ENCODE peak calls at places on chromosomes 1 and 21, in four cellular contexts. One of them, this sample, is unnamed.

GRCh38 chr1:12163210-12163609 is 3.6 kb upstream of the TNFRSF1B start:
- DNase-seq in mesothelial cell of epicardium: no peak
- DNase-seq in GM13976: no peak
- DNase-seq in upper lobe of right lung: no peak
- DNase-seq in this sample: no peak

GRCh38 chr1:160911441-160911840 is 26.5 kb upstream of the ITLN1 start:
- DNase-seq in mesothelial cell of epicardium: no peak
- DNase-seq in upper lobe of right lung: no peak
- DNase-seq in GM13976: no peak
- DNase-seq in this sample: no peak

GRCh38 chr1:30902653-30903290 is 5.8 kb downstream of the SDC3 start:
- DNase-seq in upper lobe of right lung: no peak
- DNase-seq in mesothelial cell of epicardium: no peak
- DNase-seq in GM13976: no peak
- DNase-seq in this sample: peak; percentile 42

GRCh38 chr21:21845901-21846396 is 847.7 kb downstream of the NCAM2 start:
- DNase-seq in mesothelial cell of epicardium: no peak
- DNase-seq in GM13976: no peak
- DNase-seq in upper lobe of right lung: no peak
- DNase-seq in this sample: no peak

GRCh38 chr1:230236951-230237350 is 169.9 kb downstream of the GALNT2 start:
- DNase-seq in GM13976: no peak
- DNase-seq in upper lobe of right lung: no peak
- DNase-seq in mesothelial cell of epicardium: no peak
- DNase-seq in this sample: no peak

GRCh38 chr1:55472115-55472514 is 257.0 kb upstream of the USP24 start:
- DNase-seq in GM13976: no peak
- DNase-seq in upper lobe of right lung: no peak
- DNase-seq in mesothelial cell of epicardium: no peak
- DNase-seq in this sample: no peak

GRCh38 chr1:203650012-203650836 is 23.6 kb downstream of the ATP2B4 start:
- DNase-seq in upper lobe of right lung: peak; percentile 82
- DNase-seq in GM13976: peak; percentile 74
- DNase-seq in mesothelial cell of epicardium: peak; percentile 45
- DNase-seq in this sample: peak; percentile 88

GRCh38 chr1:118973536-118974160 is 14.5 kb downstream of the TBX15 start:
- DNase-seq in GM13976: no peak
- DNase-seq in upper lobe of right lung: no peak
- DNase-seq in mesothelial cell of epicardium: no peak
- DNase-seq in this sample: no peak

GRCh38 chr1:233357595-233358446 is 30.3 kb downstream of the MAP3K21 start:
- DNase-seq in upper lobe of right lung: no peak
- DNase-seq in mesothelial cell of epicardium: no peak
- DNase-seq in GM13976: no peak
- DNase-seq in this sample: peak; percentile 78

GRCh38 chr1:41199375-41199774 is 42.7 kb downstream of the SCMH1 start:
- DNase-seq in GM13976: no peak
- DNase-seq in mesothelial cell of epicardium: no peak
- DNase-seq in upper lobe of right lung: no peak
- DNase-seq in this sample: no peak

GRCh38 chr1:19042675-19043578 is 86.5 kb upstream of the IFFO2 start:
- DNase-seq in GM13976: peak; percentile 30
- DNase-seq in mesothelial cell of epicardium: no peak
- DNase-seq in upper lobe of right lung: peak; percentile 63
- DNase-seq in this sample: peak; percentile 66

GRCh38 chr1:20172033-20172588 is 13.8 kb upstream of the UBXN10 start:
- DNase-seq in upper lobe of right lung: peak; percentile 78
- DNase-seq in GM13976: no peak
- DNase-seq in mesothelial cell of epicardium: no peak
- DNase-seq in this sample: peak; percentile 36

GRCh38 chr1:178143730-178144343 is 49.9 kb downstream of the RASAL2 start:
- DNase-seq in mesothelial cell of epicardium: no peak
- DNase-seq in GM13976: no peak
- DNase-seq in upper lobe of right lung: no peak
- DNase-seq in this sample: no peak

GRCh38 chr1:240967070-240967724 is 355.2 kb upstream of the GREM2 start:
- DNase-seq in upper lobe of right lung: no peak
- DNase-seq in GM13976: no peak
- DNase-seq in mesothelial cell of epicardium: no peak
- DNase-seq in this sample: no peak

GRCh38 chr1:78535286-78535685 is 44.5 kb downstream of the PTGFR start:
- DNase-seq in mesothelial cell of epicardium: no peak
- DNase-seq in upper lobe of right lung: no peak
- DNase-seq in GM13976: no peak
- DNase-seq in this sample: no peak

GRCh38 chr1:115089443-115090340 is at the start of gene TSPAN2:
- DNase-seq in GM13976: peak; percentile 47
- DNase-seq in upper lobe of right lung: peak; percentile 73
- DNase-seq in mesothelial cell of epicardium: peak; percentile 36
- DNase-seq in this sample: peak; percentile 87

GRCh38 chr1:154478639-154479038 is 23.4 kb upstream of the TDRD10 start:
- DNase-seq in upper lobe of right lung: no peak
- DNase-seq in mesothelial cell of epicardium: no peak
- DNase-seq in GM13976: peak; percentile 55
- DNase-seq in this sample: no peak

GRCh38 chr1:198559362-198559761 is 18.9 kb upstream of the ATP6V1G3 start:
- DNase-seq in mesothelial cell of epicardium: no peak
- DNase-seq in upper lobe of right lung: no peak
- DNase-seq in GM13976: no peak
- DNase-seq in this sample: no peak

GRCh38 chr1:242784074-242784473 is 259.6 kb upstream of the PLD5 start:
- DNase-seq in upper lobe of right lung: no peak
- DNase-seq in mesothelial cell of epicardium: no peak
- DNase-seq in GM13976: no peak
- DNase-seq in this sample: no peak

GRCh38 chr1:52651904-52652303 is 18.9 kb downstream of the SHISAL2A start:
- DNase-seq in mesothelial cell of epicardium: no peak
- DNase-seq in GM13976: no peak
- DNase-seq in upper lobe of right lung: no peak
- DNase-seq in this sample: peak; percentile 3

GRCh38 chr1:157137051-157137772 is 983 bp downstream of the ETV3 start:
- DNase-seq in mesothelial cell of epicardium: no peak
- DNase-seq in upper lobe of right lung: no peak
- DNase-seq in GM13976: no peak
- DNase-seq in this sample: no peak

GRCh38 chr1:179177182-179177581 is 52.3 kb downstream of the ABL2 start:
- DNase-seq in upper lobe of right lung: no peak
- DNase-seq in mesothelial cell of epicardium: no peak
- DNase-seq in GM13976: no peak
- DNase-seq in this sample: no peak

GRCh38 chr1:150512846-150513245 is 2.7 kb upstream of the FALEC start:
- DNase-seq in mesothelial cell of epicardium: no peak
- DNase-seq in GM13976: no peak
- DNase-seq in upper lobe of right lung: no peak
- DNase-seq in this sample: peak; percentile 5

GRCh38 chr1:45594412-45594811 is 10.6 kb downstream of the NASP start:
- DNase-seq in GM13976: no peak
- DNase-seq in mesothelial cell of epicardium: no peak
- DNase-seq in upper lobe of right lung: no peak
- DNase-seq in this sample: no peak

GRCh38 chr21:29102791-29103257 is 27.6 kb upstream of the MAP3K7CL start:
- DNase-seq in upper lobe of right lung: no peak
- DNase-seq in GM13976: no peak
- DNase-seq in mesothelial cell of epicardium: no peak
- DNase-seq in this sample: no peak

GRCh38 chr21:44011123-44011773 is 861 bp upstream of the TRAPPC10 start:
- DNase-seq in GM13976: no peak
- DNase-seq in mesothelial cell of epicardium: no peak
- DNase-seq in upper lobe of right lung: no peak
- DNase-seq in this sample: no peak

GRCh38 chr21:17436626-17437111 is 76.2 kb upstream of the CXADR start:
- DNase-seq in GM13976: no peak
- DNase-seq in upper lobe of right lung: no peak
- DNase-seq in mesothelial cell of epicardium: no peak
- DNase-seq in this sample: no peak

GRCh38 chr1:158649052-158649451 is 37.5 kb downstream of the SPTA1 start:
- DNase-seq in upper lobe of right lung: no peak
- DNase-seq in GM13976: no peak
- DNase-seq in mesothelial cell of epicardium: no peak
- DNase-seq in this sample: no peak

GRCh38 chr21:36148886-36149285 is 7.7 kb upstream of the DOP1B start:
- DNase-seq in upper lobe of right lung: no peak
- DNase-seq in mesothelial cell of epicardium: no peak
- DNase-seq in GM13976: no peak
- DNase-seq in this sample: no peak

GRCh38 chr1:245327842-245328241 is 173.1 kb downstream of the KIF26B start:
- DNase-seq in upper lobe of right lung: no peak
- DNase-seq in mesothelial cell of epicardium: no peak
- DNase-seq in GM13976: no peak
- DNase-seq in this sample: no peak

GRCh38 chr1:55050283-55050682 is 10.9 kb downstream of the PCSK9 start:
- DNase-seq in GM13976: no peak
- DNase-seq in mesothelial cell of epicardium: no peak
- DNase-seq in upper lobe of right lung: no peak
- DNase-seq in this sample: no peak

GRCh38 chr1:226754097-226754496 is 15.0 kb upstream of the ITPKB start:
- DNase-seq in GM13976: no peak
- DNase-seq in upper lobe of right lung: no peak
- DNase-seq in mesothelial cell of epicardium: no peak
- DNase-seq in this sample: no peak

GRCh38 chr1:159755608-159756007 is 25.2 kb upstream of the DUSP23 start:
- DNase-seq in mesothelial cell of epicardium: no peak
- DNase-seq in GM13976: no peak
- DNase-seq in upper lobe of right lung: no peak
- DNase-seq in this sample: no peak

This sample was measured in kidney.